ENCODE peak calls at places on chromosomes 6 and 20, in seven cellular contexts. X is cerebellar cortex; F is cardiac fibroblast; Y is hippocampal formation; L is HEK293T; R is T-helper 9 cell; W is stimulated activated CD4-positive, alpha-beta T cell treated with anti-CD3 and anti-CD28 coated beads, Interleukin-15, amount 100 ng/mL, for 1 hour. V is an unnamed sample.
A peak's percentile ranks its signal among the peaks of the same experiment; 100 is the strongest.

GRCh38 chr6:35777356-35778102 is 1.1 kb downstream of the CLPSL2 start:
- DNase-seq in X (no peak), F (no peak), Y (no peak), L (no peak), R (no peak), W (no peak), V (no peak)

GRCh38 chr20:46230811-46231282 is 77.5 kb downstream of the CDH22 start:
- DNase-seq in X (no peak), F (peak; percentile 36), Y (no peak), L (peak; percentile 53), R (no peak), W (no peak), V (no peak)

GRCh38 chr6:3013486-3013885 is 13.8 kb downstream of the NQO2 start:
- DNase-seq in X (no peak), F (peak; percentile 53), Y (no peak), L (no peak), R (no peak), W (no peak), V (no peak)

GRCh38 chr6:56932891-56933473 is 21.9 kb upstream of the BEND6 start:
- DNase-seq in X (no peak), F (no peak), Y (no peak), L (no peak), R (no peak), W (no peak), V (no peak)

GRCh38 chr6:100304575-100304974 is 160.1 kb downstream of the SIM1 start:
- DNase-seq in X (no peak), F (no peak), Y (no peak), L (peak; percentile 11), R (no peak), W (no peak), V (no peak)

GRCh38 chr20:56393133-56393472 is 658 bp downstream of the CSTF1 start:
- DNase-seq in X (no peak), F (peak; percentile 13), Y (no peak), L (no peak), R (no peak), W (no peak), V (no peak)

GRCh38 chr20:19748687-19749086 is 9.4 kb upstream of the RIN2 start:
- DNase-seq in X (no peak), F (no peak), Y (no peak), L (no peak), R (no peak), W (no peak), V (no peak)

GRCh38 chr6:155406801-155407200 is 48.8 kb downstream of the NOX3 start:
- DNase-seq in X (no peak), F (no peak), Y (no peak), L (no peak), R (no peak), W (no peak), V (no peak)

GRCh38 chr6:149991838-149992237 is 28.1 kb downstream of the ULBP1 start:
- DNase-seq in X (no peak), F (no peak), Y (no peak), L (no peak), R (no peak), W (no peak), V (no peak)

GRCh38 chr6:3849681-3850450 is 693 bp downstream of the FAM50B start:
- DNase-seq in X (peak; percentile 15), F (no peak), Y (no peak), L (no peak), R (no peak), W (no peak), V (no peak)

GRCh38 chr6:149284904-149285303 is 32.6 kb upstream of the TAB2 start:
- DNase-seq in X (no peak), F (no peak), Y (no peak), L (no peak), R (no peak), W (no peak), V (no peak)

GRCh38 chr6:49548613-49549304 is 1.7 kb upstream of the C6orf141 start:
- DNase-seq in X (no peak), F (no peak), Y (no peak), L (no peak), R (no peak), W (no peak), V (no peak)

GRCh38 chr6:100663219-100663863 is 198.6 kb upstream of the SIM1 start:
- DNase-seq in X (no peak), F (peak; percentile 89), Y (no peak), L (no peak), R (no peak), W (no peak), V (no peak)

GRCh38 chr20:6765469-6766058 is 1.9 kb upstream of the BMP2 start:
- DNase-seq in X (peak; percentile 67), F (peak; percentile 85), Y (no peak), L (peak; percentile 21), R (no peak), W (no peak), V (no peak)

GRCh38 chr20:44056010-44056698 is 130.8 kb downstream of the JPH2 start:
- DNase-seq in X (no peak), F (peak; percentile 25), Y (peak; percentile 33), L (peak; percentile 55), R (peak; percentile 21), W (no peak), V (peak; percentile 18)

GRCh38 chr20:53890434-53891305 is 179.7 kb downstream of the BCAS1 start:
- DNase-seq in X (no peak), F (peak; percentile 45), Y (no peak), L (no peak), R (no peak), W (no peak), V (no peak)

GRCh38 chr6:54916858-54917257 is 70.3 kb downstream of the FAM83B start:
- DNase-seq in X (no peak), F (peak; percentile 30), Y (no peak), L (no peak), R (no peak), W (no peak), V (no peak)

GRCh38 chr6:4603291-4603690 is 172.9 kb upstream of the CDYL start:
- DNase-seq in X (no peak), F (peak; percentile 99), Y (no peak), L (no peak), R (no peak), W (no peak), V (no peak)

GRCh38 chr20:856361-856775 is 22.9 kb downstream of the FAM110A start:
- DNase-seq in X (no peak), F (peak; percentile 77), Y (no peak), L (no peak), R (no peak), W (no peak), V (no peak)

GRCh38 chr20:33022733-33023438 is 8.6 kb upstream of the BPIFB6 start:
- DNase-seq in X (no peak), F (no peak), Y (no peak), L (no peak), R (no peak), W (no peak), V (no peak)

GRCh38 chr6:36825452-36825851 is 13.8 kb downstream of the CPNE5 start:
- DNase-seq in X (no peak), F (no peak), Y (no peak), L (no peak), R (no peak), W (no peak), V (no peak)

GRCh38 chr6:159916752-159917151 is 26.0 kb downstream of the MAS1 start:
- DNase-seq in X (no peak), F (no peak), Y (no peak), L (no peak), R (no peak), W (no peak), V (no peak)

GRCh38 chr6:137309078-137309762 is 90.0 kb upstream of the IFNGR1 start:
- DNase-seq in X (peak; percentile 7), F (peak; percentile 81), Y (peak; percentile 37), L (peak; percentile 54), R (peak; percentile 4), W (no peak), V (no peak)

GRCh38 chr6:99588618-99589289 is 17.9 kb upstream of the PRDM13 start:
- DNase-seq in X (peak; percentile 66), F (peak; percentile 61), Y (peak; percentile 28), L (peak; percentile 84), R (peak; percentile 46), W (no peak), V (no peak)

GRCh38 chr6:158793432-158793831 is 25.7 kb downstream of the EZR start:
- DNase-seq in X (no peak), F (peak; percentile 70), Y (no peak), L (peak; percentile 53), R (no peak), W (no peak), V (no peak)

GRCh38 chr6:109069746-109070145 is 24.9 kb downstream of the SESN1 start:
- DNase-seq in X (no peak), F (peak; percentile 42), Y (no peak), L (no peak), R (no peak), W (no peak), V (no peak)

GRCh38 chr20:48205786-48206185 is 420.5 kb upstream of the SULF2 start:
- DNase-seq in X (no peak), F (no peak), Y (no peak), L (no peak), R (no peak), W (no peak), V (no peak)

GRCh38 chr6:109523478-109523877 is 40.5 kb upstream of the ZBTB24 start:
- DNase-seq in X (no peak), F (peak; percentile 88), Y (no peak), L (no peak), R (no peak), W (no peak), V (no peak)

GRCh38 chr6:155495011-155495768 is 39.6 kb upstream of the NOX3 start:
- DNase-seq in X (peak; percentile 12), F (peak; percentile 92), Y (peak; percentile 2), L (peak; percentile 37), R (no peak), W (no peak), V (no peak)

GRCh38 chr6:32666420-32667300 is at the start of gene HLA-DQB1:
- DNase-seq in X (peak; percentile 47), F (peak; percentile 26), Y (peak; percentile 3), L (peak; percentile 83), R (peak; percentile 15), W (no peak), V (peak; percentile 46)

V was measured in activated CD4-positive, alpha-beta T cell treated with anti-CD3 and anti-CD28 coated beads, Interleukin-2, amount 50 U/mL, for 24 hours.